ENCODE peak calls at places on chromosomes 13 and 19, in four cellular contexts. Q is GM12878, H is K562, S is HepG2. X is an unnamed sample.

GRCh38 chr19:38044267-38045111 is 137.5 kb downstream of the SIPA1L3 start:
- DNase-seq in H (no peak), S (no peak), Q (no peak), X (no peak)

GRCh38 chr13:110263906-110264305 is 43.1 kb downstream of the COL4A1 start:
- DNase-seq in Q (no peak), H (no peak), S (no peak), X (no peak)

GRCh38 chr19:55700813-55701212 is 25.8 kb downstream of the EPN1 start:
- DNase-seq in H (no peak), S (no peak), Q (no peak), X (no peak)

GRCh38 chr13:45393941-45394570 is 24.1 kb downstream of the SLC25A30 start:
- DNase-seq in H (peak), Q (no peak), S (peak), X (peak)

GRCh38 chr13:110860986-110861385 is 53.9 kb downstream of the ANKRD10 start:
- DNase-seq in Q (no peak), S (no peak), H (no peak), X (no peak)

GRCh38 chr13:21106089-21106488 is 44.7 kb upstream of the LATS2 start:
- DNase-seq in H (no peak), S (no peak), Q (no peak), X (no peak)

GRCh38 chr13:100209857-100210580 is 121.1 kb downstream of the PCCA start:
- DNase-seq in S (no peak), Q (no peak), H (no peak), X (no peak)

GRCh38 chr13:41458187-41458938 is 1.0 kb downstream of the RGCC start:
- DNase-seq in Q (no peak), H (peak), S (no peak), X (peak)

GRCh38 chr13:99655351-99656091 is 154.2 kb downstream of the TM9SF2 start:
- DNase-seq in H (no peak), Q (no peak), S (peak), X (no peak)

GRCh38 chr13:86567119-86567518 is 767.9 kb upstream of the SLITRK6 start:
- DNase-seq in S (peak), Q (no peak), H (no peak), X (peak)

GRCh38 chr13:113528101-113528797 is 37.7 kb upstream of the DCUN1D2 start:
- DNase-seq in Q (no peak), H (no peak), S (no peak), X (no peak)

GRCh38 chr19:6788896-6789295 is 16.4 kb downstream of the VAV1 start:
- DNase-seq in Q (no peak), S (no peak), H (no peak), X (no peak)

GRCh38 chr13:57582032-57582431 is 49.5 kb upstream of the PCDH17 start:
- DNase-seq in H (no peak), S (peak), Q (no peak), X (peak)

GRCh38 chr13:94702181-94703041 is 9.9 kb downstream of the SOX21 start:
- DNase-seq in S (no peak), Q (no peak), H (no peak), X (peak)

GRCh38 chr19:8648240-8648639 is 17.8 kb downstream of the NFILZ start:
- DNase-seq in Q (no peak), S (no peak), H (no peak), X (no peak)

GRCh38 chr19:30324982-30325381 is 47.2 kb upstream of the ZNF536 start:
- DNase-seq in H (no peak), Q (no peak), S (no peak), X (no peak)

GRCh38 chr19:51978882-51979281 is 7.8 kb downstream of the ZNF350 start:
- DNase-seq in H (no peak), S (no peak), Q (no peak), X (no peak)

GRCh38 chr19:50485284-50485955 is 8.8 kb upstream of the GARIN5A start:
- DNase-seq in S (no peak), H (no peak), Q (no peak), X (no peak)
- TF ChIP-seq CREM in S (no peak), H (no peak), Q (no peak), X (no peak)

GRCh38 chr13:43782686-43783085 is 4.1 kb downstream of the ENOX1 start:
- DNase-seq in S (no peak), Q (no peak), H (no peak), X (no peak)
- TF ChIP-seq CREB1 in S (no peak), Q (no peak), H (no peak), X (no peak)

DNA sequence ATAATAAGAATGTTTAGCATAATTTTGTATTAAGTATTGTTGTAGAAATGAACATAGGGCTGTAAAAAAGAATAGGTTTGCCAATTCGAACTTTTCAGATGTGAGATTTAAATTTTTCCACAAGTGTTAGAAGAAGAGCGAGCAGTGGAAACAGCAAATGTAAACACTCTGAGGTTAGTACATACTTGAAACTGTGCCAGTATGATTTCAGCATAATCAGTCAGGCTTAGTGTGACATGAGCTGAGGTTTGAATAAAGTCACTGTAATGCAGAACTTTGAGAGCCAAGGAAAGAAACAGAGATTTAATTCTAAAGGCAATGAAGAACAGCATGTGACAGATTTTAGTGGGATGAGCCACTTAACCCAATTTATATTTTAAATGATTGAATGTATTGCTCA is 2166.4 kb downstream of the PCDH9 start:
- DNase-seq in S (no peak), Q (no peak), H (no peak), X (no peak)
- TF ChIP-seq CREM in S (no peak), Q (no peak), H (no peak), X (no peak)

GRCh38 chr13:73061478-73062275 is 2.9 kb downstream of the KLF5 start:
- DNase-seq in S (no peak), H (no peak), Q (no peak), X (no peak)

GRCh38 chr13:73058741-73059459 is at the start of gene KLF5:
- DNase-seq in H (peak), Q (peak), S (peak), X (peak)

GRCh38 chr13:73060251-73061160 is 1.7 kb downstream of the KLF5 start:
- DNase-seq in S (no peak), H (peak), Q (no peak), X (no peak)

GRCh38 chr13:73058432-73058740 is 419 bp upstream of the KLF5 start:
- DNase-seq in Q (no peak), H (no peak), S (no peak), X (no peak)

GRCh38 chr13:73059460-73060250 is 850 bp downstream of the KLF5 start:
- DNase-seq in H (peak), Q (no peak), S (peak), X (peak)
- TF ChIP-seq CREB1 in H (no peak), Q (no peak), S (no peak), X (no peak)

GRCh38 chr13:27794921-27795717 is 2.8 kb downstream of the GSX1 start:
- DNase-seq in S (no peak), Q (no peak), H (no peak), X (peak)
- TF ChIP-seq CREM in S (no peak), Q (no peak), H (no peak), X (no peak)

GRCh38 chr13:59623516-59623915 is 540.2 kb downstream of the DIAPH3 start:
- DNase-seq in H (no peak), Q (no peak), S (no peak), X (no peak)
- TF ChIP-seq CREB1 in H (no peak), Q (no peak), S (no peak), X (no peak)

GRCh38 chr13:40388617-40389016 is 277.8 kb downstream of the FOXO1 start:
- DNase-seq in Q (peak), S (no peak), H (no peak), X (no peak)
- TF ChIP-seq CREM in Q (no peak), S (no peak), H (no peak), X (no peak)